ENCODE peak calls at places on chromosomes 13 and 19, in ten cellular contexts. One of them, this sample, is unnamed.

GRCh38 chr19:49057636-49058234 is at the start of gene CGB7:
- DNase-seq in Caco-2: peak; percentile 87
- DNase-seq in uterus: peak; percentile 77
- DNase-seq in AG04450: no peak
- DNase-seq in astrocyte: peak; percentile 35
- DNase-seq in brain microvascular endothelial cell: peak; percentile 29
- DNase-seq in right atrium auricular region: peak; percentile 63
- DNase-seq in neural progenitor cell: peak; percentile 87
- DNase-seq in tibial nerve: peak; percentile 54
- DNase-seq in GM23338: peak; percentile 91
- DNase-seq in this sample: peak; percentile 47

GRCh38 chr13:24162604-24163003 is 2.1 kb downstream of the SPATA13 start:
- DNase-seq in Caco-2: no peak
- DNase-seq in uterus: no peak
- DNase-seq in AG04450: no peak
- DNase-seq in astrocyte: no peak
- DNase-seq in brain microvascular endothelial cell: no peak
- DNase-seq in right atrium auricular region: no peak
- DNase-seq in neural progenitor cell: peak; percentile 23
- DNase-seq in tibial nerve: no peak
- DNase-seq in GM23338: no peak
- DNase-seq in this sample: no peak

GRCh38 chr19:44603201-44603945 is 10.0 kb upstream of the IGSF23 start:
- DNase-seq in Caco-2: no peak
- DNase-seq in uterus: no peak
- DNase-seq in AG04450: peak; percentile 93
- DNase-seq in astrocyte: peak; percentile 92
- DNase-seq in brain microvascular endothelial cell: peak; percentile 91
- DNase-seq in right atrium auricular region: no peak
- DNase-seq in neural progenitor cell: no peak
- DNase-seq in tibial nerve: no peak
- DNase-seq in GM23338: no peak
- DNase-seq in this sample: peak; percentile 89

GRCh38 chr13:30308548-30308947 is 1.2 kb upstream of the KATNAL1 start:
- DNase-seq in Caco-2: no peak
- DNase-seq in uterus: no peak
- DNase-seq in AG04450: no peak
- DNase-seq in astrocyte: peak; percentile 47
- DNase-seq in brain microvascular endothelial cell: peak; percentile 31
- DNase-seq in right atrium auricular region: no peak
- DNase-seq in neural progenitor cell: no peak
- DNase-seq in tibial nerve: no peak
- DNase-seq in GM23338: no peak
- DNase-seq in this sample: peak; percentile 85

GRCh38 chr13:67100723-67101122 is 129.4 kb downstream of the PCDH9 start:
- DNase-seq in Caco-2: peak; percentile 58
- DNase-seq in uterus: no peak
- DNase-seq in AG04450: no peak
- DNase-seq in astrocyte: peak; percentile 73
- DNase-seq in brain microvascular endothelial cell: no peak
- DNase-seq in right atrium auricular region: no peak
- DNase-seq in neural progenitor cell: no peak
- DNase-seq in tibial nerve: no peak
- DNase-seq in GM23338: peak; percentile 31
- DNase-seq in this sample: peak; percentile 17

GRCh38 chr19:16316506-16316882 is 8.1 kb upstream of the KLF2 start:
- DNase-seq in Caco-2: no peak
- DNase-seq in uterus: no peak
- DNase-seq in AG04450: no peak
- DNase-seq in astrocyte: no peak
- DNase-seq in brain microvascular endothelial cell: peak; percentile 52
- DNase-seq in right atrium auricular region: no peak
- DNase-seq in neural progenitor cell: no peak
- DNase-seq in tibial nerve: no peak
- DNase-seq in GM23338: no peak
- DNase-seq in this sample: no peak

GRCh38 chr19:44476559-44477408 is 23.5 kb downstream of the ZNF180 start:
- DNase-seq in Caco-2: no peak
- DNase-seq in uterus: no peak
- DNase-seq in AG04450: no peak
- DNase-seq in astrocyte: peak; percentile 15
- DNase-seq in brain microvascular endothelial cell: no peak
- DNase-seq in right atrium auricular region: no peak
- DNase-seq in neural progenitor cell: peak; percentile 12
- DNase-seq in tibial nerve: no peak
- DNase-seq in GM23338: peak; percentile 46
- DNase-seq in this sample: peak; percentile 37

GRCh38 chr13:20430296-20430695 is 95.4 kb downstream of the CRYL1 start:
- DNase-seq in Caco-2: no peak
- DNase-seq in uterus: no peak
- DNase-seq in AG04450: no peak
- DNase-seq in astrocyte: no peak
- DNase-seq in brain microvascular endothelial cell: no peak
- DNase-seq in right atrium auricular region: no peak
- DNase-seq in neural progenitor cell: no peak
- DNase-seq in tibial nerve: no peak
- DNase-seq in GM23338: no peak
- DNase-seq in this sample: no peak

GRCh38 chr19:1045247-1045603 is 5.3 kb downstream of the ABCA7 start:
- DNase-seq in Caco-2: peak; percentile 88
- DNase-seq in uterus: no peak
- DNase-seq in AG04450: no peak
- DNase-seq in astrocyte: no peak
- DNase-seq in brain microvascular endothelial cell: no peak
- DNase-seq in right atrium auricular region: no peak
- DNase-seq in neural progenitor cell: peak; percentile 60
- DNase-seq in tibial nerve: no peak
- DNase-seq in GM23338: peak; percentile 98
- DNase-seq in this sample: no peak

GRCh38 chr13:52070929-52071523 is 46.5 kb downstream of the UTP14C start:
- DNase-seq in Caco-2: no peak
- DNase-seq in uterus: no peak
- DNase-seq in AG04450: no peak
- DNase-seq in astrocyte: peak; percentile 16
- DNase-seq in brain microvascular endothelial cell: peak; percentile 27
- DNase-seq in right atrium auricular region: no peak
- DNase-seq in neural progenitor cell: no peak
- DNase-seq in tibial nerve: no peak
- DNase-seq in GM23338: no peak
- DNase-seq in this sample: peak; percentile 58

GRCh38 chr19:12789098-12789903 is 2.0 kb upstream of the JUNB start:
- DNase-seq in Caco-2: no peak
- DNase-seq in uterus: no peak
- DNase-seq in AG04450: no peak
- DNase-seq in astrocyte: no peak
- DNase-seq in brain microvascular endothelial cell: no peak
- DNase-seq in right atrium auricular region: no peak
- DNase-seq in neural progenitor cell: peak; percentile 72
- DNase-seq in tibial nerve: no peak
- DNase-seq in GM23338: peak; percentile 54
- DNase-seq in this sample: peak; percentile 42

GRCh38 chr19:12789904-12790619 is 1.2 kb upstream of the JUNB start:
- DNase-seq in Caco-2: peak; percentile 95
- DNase-seq in uterus: peak; percentile 98
- DNase-seq in AG04450: peak; percentile 92
- DNase-seq in astrocyte: peak; percentile 91
- DNase-seq in brain microvascular endothelial cell: peak; percentile 93
- DNase-seq in right atrium auricular region: peak; percentile 97
- DNase-seq in neural progenitor cell: peak; percentile 99
- DNase-seq in tibial nerve: peak; percentile 90
- DNase-seq in GM23338: peak; percentile 98
- DNase-seq in this sample: peak; percentile 97

GRCh38 chr19:12787458-12787857 is 3.8 kb upstream of the JUNB start:
- DNase-seq in Caco-2: no peak
- DNase-seq in uterus: no peak
- DNase-seq in AG04450: no peak
- DNase-seq in astrocyte: no peak
- DNase-seq in brain microvascular endothelial cell: no peak
- DNase-seq in right atrium auricular region: no peak
- DNase-seq in neural progenitor cell: no peak
- DNase-seq in tibial nerve: no peak
- DNase-seq in GM23338: no peak
- DNase-seq in this sample: no peak

GRCh38 chr19:12788025-12788681 is 3.1 kb upstream of the JUNB start:
- DNase-seq in Caco-2: no peak
- DNase-seq in uterus: no peak
- DNase-seq in AG04450: no peak
- DNase-seq in astrocyte: no peak
- DNase-seq in brain microvascular endothelial cell: no peak
- DNase-seq in right atrium auricular region: no peak
- DNase-seq in neural progenitor cell: no peak
- DNase-seq in tibial nerve: no peak
- DNase-seq in GM23338: no peak
- DNase-seq in this sample: no peak

DNA sequence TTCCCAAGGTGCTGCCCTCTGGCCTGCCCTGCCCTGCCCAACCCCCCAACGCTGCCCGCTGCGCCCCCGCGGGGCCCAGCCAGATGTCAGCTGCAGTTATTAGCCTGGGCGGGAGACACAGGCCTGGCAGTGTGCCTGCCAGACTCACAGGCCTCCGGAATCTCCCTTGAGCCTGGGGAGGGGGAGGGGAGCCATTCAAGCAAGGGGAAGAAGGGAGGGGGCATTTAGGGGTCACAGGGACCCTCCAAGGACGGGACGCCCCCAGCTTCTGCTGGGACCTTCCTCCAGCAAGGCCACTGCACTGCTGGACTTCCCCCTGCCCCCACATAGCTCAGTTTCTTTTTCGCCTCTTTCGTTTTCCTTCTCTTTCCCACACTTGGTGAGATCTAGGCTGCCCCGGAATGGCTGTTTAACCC is 2.6 kb upstream of the JUNB start:
- DNase-seq in Caco-2: no peak
- DNase-seq in uterus: peak; percentile 79
- DNase-seq in AG04450: no peak
- DNase-seq in astrocyte: no peak
- DNase-seq in brain microvascular endothelial cell: peak; percentile 67
- DNase-seq in right atrium auricular region: peak; percentile 88
- DNase-seq in neural progenitor cell: peak; percentile 70
- DNase-seq in tibial nerve: peak; percentile 79
- DNase-seq in GM23338: peak; percentile 72
- DNase-seq in this sample: peak; percentile 77
- H3K4me3 ChIP-seq in Caco-2: peak overlapping the region; percentile 41
- H3K4me3 ChIP-seq in uterus: peak overlapping the region; percentile 87
- H3K4me3 ChIP-seq in AG04450: peak overlapping the region; percentile 46
- H3K4me3 ChIP-seq in astrocyte: peak overlapping the region; percentile 39
- H3K4me3 ChIP-seq in brain microvascular endothelial cell: peak overlapping the region; percentile 37
- H3K4me3 ChIP-seq in right atrium auricular region: peak overlapping the region; percentile 88
- H3K4me3 ChIP-seq in neural progenitor cell: peak overlapping the region; percentile 61
- H3K4me3 ChIP-seq in tibial nerve: peak overlapping the region; percentile 81
- H3K4me3 ChIP-seq in GM23338: peak overlapping the region; percentile 83
- H3K4me3 ChIP-seq in this sample: peak overlapping the region; percentile 48

GRCh38 chr19:18867751-18868150 is 28.2 kb downstream of the CERS1 start:
- DNase-seq in Caco-2: no peak
- DNase-seq in uterus: no peak
- DNase-seq in AG04450: no peak
- DNase-seq in astrocyte: no peak
- DNase-seq in brain microvascular endothelial cell: no peak
- DNase-seq in right atrium auricular region: no peak
- DNase-seq in neural progenitor cell: no peak
- DNase-seq in tibial nerve: no peak
- DNase-seq in GM23338: no peak
- DNase-seq in this sample: no peak
- TF ChIP-seq CTCF in Caco-2: no peak
- TF ChIP-seq CTCF in uterus: no peak
- TF ChIP-seq CTCF in AG04450: no peak
- TF ChIP-seq CTCF in astrocyte: no peak
- TF ChIP-seq CTCF in brain microvascular endothelial cell: no peak
- TF ChIP-seq CTCF in right atrium auricular region: no peak
- TF ChIP-seq CTCF in neural progenitor cell: no peak
- TF ChIP-seq CTCF in tibial nerve: no peak
- TF ChIP-seq CTCF in GM23338: no peak
- TF ChIP-seq CTCF in this sample: no peak

GRCh38 chr13:114047358-114047881 is 73.5 kb upstream of the C13orf46 start:
- DNase-seq in Caco-2: no peak
- DNase-seq in uterus: peak; percentile 61
- DNase-seq in AG04450: no peak
- DNase-seq in astrocyte: peak; percentile 44
- DNase-seq in brain microvascular endothelial cell: no peak
- DNase-seq in right atrium auricular region: no peak
- DNase-seq in neural progenitor cell: no peak
- DNase-seq in tibial nerve: no peak
- DNase-seq in GM23338: no peak
- DNase-seq in this sample: no peak

GRCh38 chr13:114049626-114050101 is 75.8 kb upstream of the C13orf46 start:
- DNase-seq in Caco-2: no peak
- DNase-seq in uterus: no peak
- DNase-seq in AG04450: no peak
- DNase-seq in astrocyte: no peak
- DNase-seq in brain microvascular endothelial cell: no peak
- DNase-seq in right atrium auricular region: no peak
- DNase-seq in neural progenitor cell: no peak
- DNase-seq in tibial nerve: no peak
- DNase-seq in GM23338: no peak
- DNase-seq in this sample: no peak

GRCh38 chr13:114048463-114048862 is 74.6 kb upstream of the C13orf46 start:
- DNase-seq in Caco-2: no peak
- DNase-seq in uterus: no peak
- DNase-seq in AG04450: no peak
- DNase-seq in astrocyte: no peak
- DNase-seq in brain microvascular endothelial cell: no peak
- DNase-seq in right atrium auricular region: no peak
- DNase-seq in neural progenitor cell: peak; percentile 38
- DNase-seq in tibial nerve: no peak
- DNase-seq in GM23338: peak; percentile 68
- DNase-seq in this sample: no peak

GRCh38 chr13:114050536-114051450 is 76.9 kb upstream of the C13orf46 start:
- DNase-seq in Caco-2: no peak
- DNase-seq in uterus: no peak
- DNase-seq in AG04450: no peak
- DNase-seq in astrocyte: no peak
- DNase-seq in brain microvascular endothelial cell: no peak
- DNase-seq in right atrium auricular region: no peak
- DNase-seq in neural progenitor cell: peak; percentile 32
- DNase-seq in tibial nerve: no peak
- DNase-seq in GM23338: no peak
- DNase-seq in this sample: no peak

DNA sequence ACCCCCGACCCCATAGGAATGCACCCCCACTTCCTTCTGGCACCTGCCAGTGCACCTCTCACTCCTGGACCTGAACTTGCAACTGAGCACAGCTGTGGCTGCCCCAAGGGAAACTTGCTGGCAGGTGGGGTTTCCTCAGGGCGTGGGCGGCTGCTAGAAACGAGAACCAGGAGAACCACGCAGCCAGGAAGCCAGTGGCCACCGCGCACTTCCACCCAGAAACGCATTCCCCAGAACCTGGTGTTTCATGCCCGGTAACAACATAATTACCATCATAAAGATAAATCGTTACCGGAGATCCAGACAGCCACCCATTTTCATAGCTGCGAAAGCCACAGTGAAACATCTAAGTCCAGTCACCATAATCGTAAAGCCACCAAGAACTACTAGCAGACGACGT is 75.2 kb upstream of the C13orf46 start:
- DNase-seq in Caco-2: no peak
- DNase-seq in uterus: no peak
- DNase-seq in AG04450: no peak
- DNase-seq in astrocyte: no peak
- DNase-seq in brain microvascular endothelial cell: no peak
- DNase-seq in right atrium auricular region: no peak
- DNase-seq in neural progenitor cell: no peak
- DNase-seq in tibial nerve: no peak
- DNase-seq in GM23338: no peak
- DNase-seq in this sample: no peak
- H3K4me3 ChIP-seq in Caco-2: no peak overlapping the region
- H3K4me3 ChIP-seq in uterus: no peak overlapping the region
- H3K4me3 ChIP-seq in AG04450: no peak overlapping the region
- H3K4me3 ChIP-seq in astrocyte: no peak overlapping the region
- H3K4me3 ChIP-seq in brain microvascular endothelial cell: no peak overlapping the region
- H3K4me3 ChIP-seq in right atrium auricular region: no peak overlapping the region
- H3K4me3 ChIP-seq in neural progenitor cell: no peak overlapping the region
- H3K4me3 ChIP-seq in tibial nerve: no peak overlapping the region
- H3K4me3 ChIP-seq in GM23338: no peak overlapping the region
- H3K4me3 ChIP-seq in this sample: no peak overlapping the region

GRCh38 chr19:41447732-41448332 is 4.9 kb downstream of the ERICH4 start:
- DNase-seq in Caco-2: no peak
- DNase-seq in uterus: no peak
- DNase-seq in AG04450: no peak
- DNase-seq in astrocyte: no peak
- DNase-seq in brain microvascular endothelial cell: no peak
- DNase-seq in right atrium auricular region: no peak
- DNase-seq in neural progenitor cell: no peak
- DNase-seq in tibial nerve: no peak
- DNase-seq in GM23338: no peak
- DNase-seq in this sample: no peak
- TF ChIP-seq CTCF in Caco-2: no peak
- TF ChIP-seq CTCF in uterus: no peak
- TF ChIP-seq CTCF in AG04450: no peak
- TF ChIP-seq CTCF in astrocyte: no peak
- TF ChIP-seq CTCF in brain microvascular endothelial cell: no peak
- TF ChIP-seq CTCF in right atrium auricular region: peak; percentile 33
- TF ChIP-seq CTCF in neural progenitor cell: peak; percentile 4
- TF ChIP-seq CTCF in tibial nerve: no peak
- TF ChIP-seq CTCF in GM23338: peak; percentile 42
- TF ChIP-seq CTCF in this sample: peak; percentile 9

This sample was measured in fibroblast of pulmonary artery.